ENCODE peak calls at places on chromosomes 3 and 15, in five cellular contexts. Y is EH, P is activated T-cell treated with anti-CD3 and anti-CD28 coated beads for 1 hour, E is T follicular helper cell, U is ELR. Q is an unnamed sample.

GRCh38 chr3:69791919-69792399 is 52.7 kb downstream of the MITF start:
- DNase-seq in U (peak; percentile 58), Y (peak; percentile 72), P (no peak), E (no peak), Q (no peak)

GRCh38 chr15:91224750-91225380 is 124.8 kb downstream of the SV2B start:
- DNase-seq in U (peak; percentile 44), E (no peak), P (no peak), Y (peak; percentile 27), Q (no peak)

GRCh38 chr3:141382571-141382970 is 14.3 kb downstream of the ZBTB38 start:
- DNase-seq in P (no peak), Y (no peak), U (peak; percentile 22), E (no peak), Q (no peak)

GRCh38 chr3:8460815-8461482 is 40.7 kb upstream of the LMCD1 start:
- DNase-seq in P (no peak), E (no peak), U (no peak), Y (peak; percentile 96), Q (no peak)

GRCh38 chr3:14137445-14137844 is 12.6 kb downstream of the TMEM43 start:
- DNase-seq in P (no peak), E (no peak), Y (no peak), U (peak; percentile 26), Q (no peak)

GRCh38 chr15:96767703-96768434 is 437.4 kb downstream of the NR2F2 start:
- DNase-seq in P (no peak), E (no peak), Y (peak; percentile 2), U (peak; percentile 73), Q (no peak)

GRCh38 chr3:109257269-109257668 is 59.0 kb downstream of the DPPA2 start:
- DNase-seq in P (no peak), Y (peak; percentile 3), U (peak; percentile 87), E (no peak), Q (no peak)

GRCh38 chr3:50278868-50279224 is at the start of gene LSMEM2:
- DNase-seq in P (no peak), Y (no peak), U (no peak), E (no peak), Q (no peak)

GRCh38 chr15:51368751-51369450 is 27.4 kb downstream of the GLDN start:
- DNase-seq in P (no peak), Y (peak; percentile 86), E (no peak), U (peak; percentile 90), Q (no peak)

GRCh38 chr3:15063656-15064286 is 1.3 kb downstream of the MRPS25 start:
- DNase-seq in U (no peak), Y (no peak), P (no peak), E (no peak), Q (no peak)

GRCh38 chr3:151838574-151839312 is 24.8 kb downstream of the AADAC start:
- DNase-seq in U (peak; percentile 89), E (no peak), Y (peak; percentile 86), P (peak; percentile 3), Q (no peak)

GRCh38 chr15:60740231-60740630 is 261.3 kb upstream of the ICE2 start:
- DNase-seq in E (no peak), U (no peak), P (no peak), Y (no peak), Q (no peak)

GRCh38 chr3:38122712-38123290 is 14.1 kb downstream of the ACAA1 start:
- DNase-seq in U (no peak), P (no peak), E (no peak), Y (no peak), Q (no peak)

GRCh38 chr3:32896143-32896542 is 55.3 kb upstream of the CCR4 start:
- DNase-seq in E (no peak), U (no peak), Y (no peak), P (no peak), Q (no peak)

GRCh38 chr3:9866639-9867038 is 13.4 kb downstream of the CIDEC start:
- DNase-seq in U (no peak), E (no peak), P (no peak), Y (peak; percentile 51), Q (no peak)

GRCh38 chr3:165742351-165742750 is 94.9 kb downstream of the BCHE start:
- DNase-seq in U (no peak), E (no peak), Y (no peak), P (no peak), Q (no peak)

GRCh38 chr15:49813615-49814014 is 192.8 kb downstream of the DTWD1 start:
- DNase-seq in Y (no peak), U (no peak), E (no peak), P (no peak), Q (no peak)

GRCh38 chr3:133258358-133258757 is 141.5 kb upstream of the BFSP2 start:
- DNase-seq in U (peak; percentile 68), Y (no peak), E (no peak), P (no peak), Q (no peak)

GRCh38 chr3:66394261-66395249 is 106.3 kb downstream of the LRIG1 start:
- DNase-seq in U (no peak), Y (peak; percentile 25), E (no peak), P (no peak), Q (no peak)

GRCh38 chr3:184896336-184896735 is 84.4 kb downstream of the VPS8 start:
- DNase-seq in Y (no peak), P (no peak), E (no peak), U (no peak), Q (no peak)

GRCh38 chr3:115800489-115801080 is 177.3 kb downstream of the GAP43 start:
- DNase-seq in U (peak; percentile 91), E (no peak), P (no peak), Y (peak; percentile 68), Q (no peak)

GRCh38 chr3:151804267-151804666 is 9.6 kb upstream of the AADAC start:
- DNase-seq in U (no peak), E (no peak), P (no peak), Y (no peak), Q (no peak)

GRCh38 chr3:48129921-48130320 is 58.3 kb downstream of the CDC25A start:
- DNase-seq in Y (peak; percentile 80), E (no peak), U (no peak), P (no peak), Q (no peak)

GRCh38 chr15:39846108-39846507 is 63.5 kb upstream of the FSIP1 start:
- DNase-seq in E (no peak), Y (peak; percentile 65), P (no peak), U (no peak), Q (no peak)

GRCh38 chr3:31041161-31041978 is 146.9 kb upstream of the GADL1 start:
- DNase-seq in Y (peak; percentile 82), E (no peak), P (no peak), U (peak; percentile 93), Q (no peak)

GRCh38 chr3:66751842-66752241 is 246.3 kb upstream of the KBTBD8 start:
- DNase-seq in P (no peak), U (no peak), E (no peak), Y (no peak), Q (no peak)